ENCODE peak calls at places on chromosomes 5 and 9, in eight cellular contexts. F is H7, W is B cell, R is HuH-7, N is iris pigment epithelial cell, T is endothelial cell, V is brain microvascular endothelial cell, Z is mesenchymal stem cell. L is an unnamed sample.

GRCh38 chr9:92754091-92754740 is 10.4 kb downstream of the BICD2 start:
- DNase-seq in F (no peak), W (no peak), R (no peak), N (no peak), T (no peak), V (no peak), Z (no peak), L (no peak)

GRCh38 chr5:74174366-74174765 is 466.2 kb downstream of the ENC1 start:
- DNase-seq in F (no peak), W (no peak), R (no peak), N (no peak), T (no peak), V (no peak), Z (no peak), L (no peak)

GRCh38 chr9:121550569-121551512 is 51.2 kb upstream of the GGTA1 start:
- DNase-seq in F (peak), W (peak), R (peak), N (peak), T (peak), V (peak), Z (peak), L (peak)

GRCh38 chr9:133837644-133838597 is 99.8 kb upstream of the SARDH start:
- DNase-seq in F (no peak), W (no peak), R (no peak), N (no peak), T (no peak), V (no peak), Z (no peak), L (no peak)

GRCh38 chr9:132169672-132170392 is 8.0 kb downstream of the NTNG2 start:
- DNase-seq in F (peak), W (peak), R (peak), N (peak), T (peak), V (no peak), Z (peak), L (peak)

GRCh38 chr9:137762414-137763061 is 115.0 kb upstream of the CACNA1B start:
- DNase-seq in F (no peak), W (no peak), R (no peak), N (no peak), T (no peak), V (no peak), Z (no peak), L (no peak)

GRCh38 chr5:156400542-156400941 is 73.6 kb downstream of the SGCD start:
- DNase-seq in F (no peak), W (no peak), R (no peak), N (no peak), T (no peak), V (no peak), Z (no peak), L (no peak)

GRCh38 chr9:113042884-113043657 is 13.5 kb downstream of the ZFP37 start:
- DNase-seq in F (no peak), W (no peak), R (no peak), N (peak), T (no peak), V (no peak), Z (peak), L (no peak)

GRCh38 chr9:133207540-133208170 is 1.4 kb downstream of the OBP2B start:
- DNase-seq in F (no peak), W (no peak), R (no peak), N (no peak), T (no peak), V (no peak), Z (no peak), L (no peak)

GRCh38 chr9:134640491-134641172 is 971 bp upstream of the COL5A1 start:
- DNase-seq in F (no peak), W (no peak), R (no peak), N (no peak), T (no peak), V (no peak), Z (no peak), L (no peak)

GRCh38 chr5:172503925-172504730 is 49.8 kb upstream of the SH3PXD2B start:
- DNase-seq in F (no peak), W (no peak), R (no peak), N (no peak), T (no peak), V (no peak), Z (no peak), L (no peak)

GRCh38 chr5:15791274-15791673 is 291.3 kb downstream of the FBXL7 start:
- DNase-seq in F (no peak), W (no peak), R (no peak), N (no peak), T (no peak), V (no peak), Z (no peak), L (no peak)

GRCh38 chr9:7490317-7491108 is 309.1 kb downstream of the DMAC1 start:
- DNase-seq in F (no peak), W (no peak), R (no peak), N (no peak), T (no peak), V (no peak), Z (no peak), L (no peak)